ENCODE peak calls at places on chromosomes 1 and 21, in seven cellular contexts. F is effector memory CD8-positive, alpha-beta T cell; S is heart left ventricle; N is NCI-H2081; K is bronchial epithelial cell; U is HEK293T; B is AG08396. H is an unnamed sample.

GRCh38 chr21:29441651-29442050 is 142.9 kb downstream of the BACH1 start:
- DNase-seq in F (no peak), S (no peak), B (no peak), K (no peak), N (no peak), U (no peak), H (no peak)

GRCh38 chr1:190259424-190259823 is 218.2 kb downstream of the BRINP3 start:
- DNase-seq in U (no peak), N (no peak), K (no peak), S (no peak), B (no peak), F (no peak), H (no peak)

GRCh38 chr1:110734146-110734680 is 59.5 kb upstream of the KCNA3 start:
- DNase-seq in K (no peak), B (no peak), N (peak), S (no peak), F (no peak), U (no peak), H (no peak)

GRCh38 chr1:200372095-200372884 is 37.5 kb downstream of the ZNF281 start:
- DNase-seq in F (no peak), N (no peak), B (peak), S (no peak), U (no peak), K (peak), H (no peak)

GRCh38 chr21:38494254-38494648 is 4.0 kb downstream of the ERG start:
- DNase-seq in S (no peak), F (no peak), N (no peak), K (no peak), B (no peak), U (no peak), H (no peak)

GRCh38 chr1:170332801-170333200 is 187.0 kb downstream of the NTMT2 start:
- DNase-seq in K (no peak), F (no peak), S (no peak), U (no peak), B (no peak), N (no peak), H (no peak)

GRCh38 chr21:17270234-17270633 is 242.6 kb upstream of the CXADR start:
- DNase-seq in B (peak), N (peak), S (peak), U (peak), F (no peak), K (peak), H (peak)

GRCh38 chr1:170666661-170667060 is 2.7 kb downstream of the PRRX1 start:
- DNase-seq in B (no peak), N (no peak), S (peak), K (no peak), U (no peak), F (no peak), H (no peak)

GRCh38 chr21:43842742-43843141 is 22.3 kb upstream of the AGPAT3 start:
- DNase-seq in F (no peak), S (no peak), B (no peak), K (no peak), U (no peak), N (no peak), H (no peak)

GRCh38 chr1:88608139-88608943 is 75.7 kb upstream of the PKN2 start:
- DNase-seq in N (peak), B (peak), F (no peak), K (peak), S (no peak), U (peak), H (no peak)

GRCh38 chr1:101907264-101907663 is 89.5 kb downstream of the OLFM3 start:
- DNase-seq in N (no peak), K (no peak), S (no peak), U (no peak), F (no peak), B (no peak), H (no peak)

GRCh38 chr1:47810964-47811650 is 186.1 kb downstream of the TRABD2B start:
- DNase-seq in F (no peak), K (no peak), S (no peak), B (no peak), N (no peak), U (no peak), H (no peak)

GRCh38 chr1:230807551-230808267 is 60.5 kb downstream of the CAPN9 start:
- DNase-seq in F (no peak), S (no peak), N (no peak), U (no peak), K (no peak), B (no peak), H (no peak)

GRCh38 chr1:223233410-223234163 is 90.5 kb upstream of the TLR5 start:
- DNase-seq in U (no peak), B (peak), N (no peak), K (peak), F (no peak), S (no peak), H (no peak)

GRCh38 chr1:95503371-95504145 is 269.5 kb downstream of the RWDD3 start:
- DNase-seq in K (peak), S (no peak), U (no peak), B (no peak), N (no peak), F (no peak), H (no peak)

GRCh38 chr1:202860744-202861419 is 28.1 kb downstream of the RABIF start:
- DNase-seq in K (peak), S (peak), U (peak), B (peak), N (peak), F (no peak), H (peak)

GRCh38 chr1:109960745-109961094 is 23.8 kb upstream of the AHCYL1 start:
- DNase-seq in S (no peak), N (no peak), K (no peak), B (no peak), U (no peak), F (no peak), H (no peak)

GRCh38 chr1:3032371-3032862 is 11.2 kb downstream of the ACTRT2 start:
- DNase-seq in K (no peak), S (no peak), U (no peak), F (no peak), B (no peak), N (no peak), H (no peak)

GRCh38 chr1:23101101-23101827 is 67.4 kb downstream of the LUZP1 start:
- DNase-seq in S (no peak), K (peak), N (no peak), U (no peak), F (no peak), B (peak), H (no peak)

GRCh38 chr1:57400041-57400440 is 23.8 kb downstream of the DAB1 start:
- DNase-seq in F (no peak), U (no peak), N (no peak), K (no peak), S (no peak), B (no peak), H (no peak)

GRCh38 chr1:97252076-97252475 is 530.5 kb downstream of the PTBP2 start:
- DNase-seq in B (peak), U (no peak), N (no peak), F (no peak), K (peak), S (no peak), H (no peak)

GRCh38 chr21:42560517-42561179 is 47.0 kb downstream of the SLC37A1 start:
- DNase-seq in N (no peak), U (no peak), K (no peak), S (no peak), F (no peak), B (no peak), H (no peak)

H was measured in HuH-7.5.